ENCODE peak calls at places on chromosomes 12 and 14, in five cellular contexts. F is colonic mucosa, U is fibroblast of lung, D is tibial nerve, W is left ventricle myocardium inferior. M is an unnamed sample.
A peak's percentile ranks its signal among the peaks of the same experiment; 100 is the strongest.

GRCh38 chr12:7130791-7131501 is 775 bp downstream of the CLSTN3 start:
- DNase-seq in F (peak; percentile 63), U (peak; percentile 59), D (no peak), W (peak; percentile 33), M (no peak)

GRCh38 chr12:121334513-121335343 is 17.5 kb downstream of the ANAPC5 start:
- DNase-seq in F (peak; percentile 27), U (peak; percentile 67), D (no peak), W (no peak), M (peak; percentile 62)

GRCh38 chr12:43551271-43551970 is 582 bp downstream of the ADAMTS20 start:
- DNase-seq in F (no peak), U (no peak), D (no peak), W (no peak), M (no peak)

GRCh38 chr12:22574921-22575320 is 30.6 kb upstream of the C2CD5 start:
- DNase-seq in F (no peak), U (no peak), D (no peak), W (no peak), M (no peak)

GRCh38 chr14:41385787-41386186 is 220.9 kb upstream of the LRFN5 start:
- DNase-seq in F (no peak), U (no peak), D (no peak), W (no peak), M (no peak)

GRCh38 chr14:104589338-104590195 is 10.0 kb downstream of the C14orf180 start:
- DNase-seq in F (no peak), U (no peak), D (no peak), W (no peak), M (no peak)

GRCh38 chr14:89444044-89444443 is 27.0 kb upstream of the FOXN3 start:
- DNase-seq in F (no peak), U (no peak), D (no peak), W (no peak), M (no peak)

GRCh38 chr12:6708968-6709394 is 8.4 kb upstream of the PIANP start:
- DNase-seq in F (no peak), U (no peak), D (no peak), W (no peak), M (no peak)

GRCh38 chr14:32696325-32697101 is 242.2 kb upstream of the NPAS3 start:
- DNase-seq in F (no peak), U (no peak), D (no peak), W (no peak), M (no peak)

GRCh38 chr12:12081836-12082497 is 11.2 kb downstream of the BCL2L14 start:
- DNase-seq in F (peak; percentile 81), U (peak; percentile 39), D (no peak), W (no peak), M (peak; percentile 50)

GRCh38 chr12:6205144-6205539 is 4.9 kb downstream of the CD9 start:
- DNase-seq in F (peak; percentile 44), U (no peak), D (no peak), W (peak; percentile 74), M (no peak)

GRCh38 chr14:31930493-31931225 is 146.4 kb upstream of the ARHGAP5 start:
- DNase-seq in F (no peak), U (peak; percentile 56), D (no peak), W (no peak), M (no peak)

GRCh38 chr12:31491819-31492598 is 98.9 kb downstream of the DENND5B start:
- DNase-seq in F (no peak), U (peak; percentile 94), D (no peak), W (no peak), M (peak; percentile 62)

GRCh38 chr12:51470116-51470515 is 45.5 kb downstream of the SLC4A8 start:
- DNase-seq in F (no peak), U (no peak), D (no peak), W (no peak), M (no peak)

GRCh38 chr12:124829008-124829707 is 34.5 kb downstream of the SCARB1 start:
- DNase-seq in F (no peak), U (peak; percentile 86), D (no peak), W (no peak), M (peak; percentile 93)

GRCh38 chr12:1566449-1567135 is 27.8 kb downstream of the FBXL14 start:
- DNase-seq in F (no peak), U (no peak), D (no peak), W (no peak), M (no peak)

GRCh38 chr14:68941820-68942219 is 37.3 kb downstream of the ACTN1 start:
- DNase-seq in F (no peak), U (peak; percentile 97), D (no peak), W (peak; percentile 50), M (peak; percentile 88)

GRCh38 chr12:121819212-121819949 is 15.6 kb downstream of the SETD1B start:
- DNase-seq in F (no peak), U (no peak), D (no peak), W (no peak), M (no peak)

GRCh38 chr12:77229640-77230442 is 164.5 kb upstream of the E2F7 start:
- DNase-seq in F (no peak), U (peak; percentile 35), D (no peak), W (no peak), M (no peak)

GRCh38 chr12:6273209-6273928 is 37.1 kb upstream of the PLEKHG6 start:
- DNase-seq in F (no peak), U (no peak), D (no peak), W (no peak), M (no peak)

DNA sequence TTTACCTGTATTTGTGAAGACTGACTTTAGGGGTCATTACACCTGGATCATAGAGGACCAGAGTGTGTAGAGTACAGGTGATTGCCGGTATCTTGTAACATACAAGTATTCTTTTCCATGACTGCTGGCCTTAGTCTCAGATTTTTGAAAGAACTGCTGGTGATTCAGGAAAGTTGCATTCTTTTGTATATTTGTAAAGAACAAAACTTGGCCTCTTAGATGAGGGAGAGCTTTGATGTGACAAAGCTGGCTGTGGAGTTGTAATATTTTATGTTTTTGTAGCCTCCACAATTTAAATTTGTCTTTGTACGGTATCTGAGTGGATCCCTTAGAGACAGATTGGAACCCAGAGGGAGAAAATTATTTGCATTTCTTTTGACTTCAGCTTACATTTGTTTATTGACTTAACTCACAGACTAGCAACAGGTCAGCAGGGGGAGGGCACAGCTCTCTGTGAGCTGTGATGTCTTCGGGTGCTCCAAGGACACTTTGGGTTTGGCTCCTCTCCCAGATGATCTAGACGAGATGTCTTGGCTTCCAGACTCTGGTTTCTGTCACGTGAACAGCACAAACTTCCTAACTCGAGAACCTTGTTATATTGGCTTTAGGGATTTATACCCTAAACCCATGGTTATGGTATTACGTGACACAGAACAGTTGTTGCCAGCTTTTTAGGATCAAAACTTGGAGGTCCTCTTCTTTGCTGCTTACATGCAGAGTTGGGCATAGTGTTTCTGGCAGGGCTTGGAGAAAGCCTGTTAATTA is 65.9 kb downstream of the DAAM1 start:
- DNase-seq in F (peak; percentile 68), U (peak; percentile 96), D (peak; percentile 47), W (peak; percentile 74), M (no peak)
- H3K27ac ChIP-seq in F (no peak overlapping the region), U (peak overlapping the region; percentile 24), D (peak overlapping the region; percentile 81), W (peak overlapping the region; percentile 93), M (peak overlapping the region; percentile 58)

DNA sequence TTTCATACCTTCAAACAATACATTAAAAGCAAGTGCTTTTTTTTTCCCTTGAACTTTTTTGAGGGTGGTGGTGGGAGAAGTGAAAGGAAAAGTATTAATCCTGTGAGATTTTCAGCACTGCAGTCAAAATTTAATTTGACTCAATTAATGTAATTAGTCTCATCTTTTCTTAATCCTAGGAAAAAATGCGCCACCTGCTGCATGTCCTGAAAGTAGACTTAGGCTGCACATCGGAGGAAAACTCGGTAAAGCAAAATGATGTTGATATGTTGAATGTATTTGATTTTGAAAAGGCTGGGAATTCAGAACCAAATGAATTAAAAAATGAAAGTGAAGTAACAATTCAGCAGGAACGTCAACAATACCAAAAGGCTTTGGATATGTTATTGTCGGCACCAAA is 52.2 kb downstream of the SPATA7 start:
- DNase-seq in F (no peak), U (no peak), D (no peak), W (no peak), M (no peak)
- TF ChIP-seq CTCF in F (no peak), U (peak; percentile 39), D (no peak), W (no peak), M (no peak)

GRCh38 chr12:106137456-106138278 is 1.1 kb downstream of the NUAK1 start:
- DNase-seq in F (no peak), U (no peak), D (no peak), W (no peak), M (no peak)
- H3K27ac ChIP-seq in F (peak overlapping the region; percentile 68), U (peak overlapping the region; percentile 67), D (peak overlapping the region; percentile 96), W (peak overlapping the region; percentile 98), M (peak overlapping the region; percentile 91)

GRCh38 chr12:79174656-79175055 is 310.1 kb downstream of the SYT1 start:
- DNase-seq in F (no peak), U (peak; percentile 71), D (no peak), W (no peak), M (peak; percentile 20)
- TF ChIP-seq CTCF in F (no peak), U (peak; percentile 44), D (no peak), W (peak; percentile 47), M (peak; percentile 27)